ENCODE peak calls at places on chromosomes 16 and 17, in seven cellular contexts. A, D, U, J, Y, G and N are unnamed samples.
A peak's percentile ranks its signal among the peaks of the same experiment; 100 is the strongest.

GRCh38 chr16:75309899-75310430 is 58.5 kb upstream of the BCAR1 start:
- DNase-seq in A (no peak), G (no peak), U (no peak), D (no peak), Y (no peak), J (no peak), N (no peak)

GRCh38 chr16:4989391-4990006 is 31.4 kb downstream of the SEC14L5 start:
- DNase-seq in G (no peak), U (no peak), D (no peak), Y (no peak), J (no peak), A (no peak), N (peak; percentile 8)

GRCh38 chr16:75471723-75472634 is 7.5 kb upstream of the TMEM170A start:
- DNase-seq in Y (peak; percentile 60), D (no peak), J (peak; percentile 88), A (no peak), G (peak; percentile 59), U (peak; percentile 32), N (peak; percentile 64)

GRCh38 chr17:55348749-55349354 is 72.8 kb downstream of the MMD start:
- DNase-seq in J (peak; percentile 40), A (no peak), G (peak; percentile 63), D (no peak), Y (peak; percentile 49), U (peak; percentile 40), N (peak; percentile 38)

GRCh38 chr16:88742896-88743605 is 36.7 kb downstream of the CTU2 start:
- DNase-seq in J (no peak), D (no peak), Y (no peak), A (no peak), G (no peak), U (no peak), N (no peak)

GRCh38 chr17:78324391-78325075 is 35.3 kb downstream of the SOCS3 start:
- DNase-seq in Y (peak; percentile 61), U (peak; percentile 83), G (no peak), D (no peak), A (peak; percentile 90), J (no peak), N (peak; percentile 77)

GRCh38 chr16:11208916-11209665 is 46.9 kb downstream of the SOCS1 start:
- DNase-seq in Y (no peak), U (no peak), D (no peak), G (no peak), A (no peak), J (no peak), N (no peak)

GRCh38 chr17:6570731-6571465 is 14.5 kb upstream of the PITPNM3 start:
- DNase-seq in A (no peak), Y (no peak), D (peak; percentile 46), G (peak; percentile 10), U (no peak), J (no peak), N (no peak)

GRCh38 chr17:82978765-82979349 is 100.6 kb upstream of the METRNL start:
- DNase-seq in G (no peak), Y (no peak), J (no peak), U (no peak), A (no peak), D (no peak), N (no peak)

GRCh38 chr17:51251010-51251409 is 8.8 kb downstream of the MBTD1 start:
- DNase-seq in D (no peak), U (no peak), G (no peak), A (no peak), J (no peak), Y (no peak), N (no peak)

GRCh38 chr16:58426095-58426494 is 33.8 kb downstream of the GINS3 start:
- DNase-seq in G (no peak), D (no peak), U (no peak), J (no peak), A (no peak), Y (peak; percentile 49), N (no peak)

GRCh38 chr16:66927012-66927436 is 1.7 kb upstream of the RRAD start:
- DNase-seq in J (peak; percentile 52), G (no peak), U (no peak), Y (peak; percentile 87), D (no peak), A (no peak), N (no peak)

GRCh38 chr16:49315602-49316001 is 34.0 kb upstream of the CBLN1 start:
- DNase-seq in G (no peak), U (no peak), D (no peak), Y (no peak), A (no peak), J (no peak), N (no peak)

GRCh38 chr17:36825113-36825955 is 111.9 kb upstream of the LHX1 start:
- DNase-seq in G (no peak), U (no peak), A (no peak), Y (no peak), D (no peak), J (no peak), N (no peak)

GRCh38 chr17:46842835-46843234 is 8.5 kb upstream of the WNT9B start:
- DNase-seq in J (no peak), Y (no peak), G (no peak), U (no peak), A (no peak), D (no peak), N (no peak)

GRCh38 chr16:20735504-20735903 is 6.1 kb downstream of the THUMPD1 start:
- DNase-seq in A (no peak), U (no peak), D (no peak), Y (no peak), G (no peak), J (no peak), N (no peak)

DNA sequence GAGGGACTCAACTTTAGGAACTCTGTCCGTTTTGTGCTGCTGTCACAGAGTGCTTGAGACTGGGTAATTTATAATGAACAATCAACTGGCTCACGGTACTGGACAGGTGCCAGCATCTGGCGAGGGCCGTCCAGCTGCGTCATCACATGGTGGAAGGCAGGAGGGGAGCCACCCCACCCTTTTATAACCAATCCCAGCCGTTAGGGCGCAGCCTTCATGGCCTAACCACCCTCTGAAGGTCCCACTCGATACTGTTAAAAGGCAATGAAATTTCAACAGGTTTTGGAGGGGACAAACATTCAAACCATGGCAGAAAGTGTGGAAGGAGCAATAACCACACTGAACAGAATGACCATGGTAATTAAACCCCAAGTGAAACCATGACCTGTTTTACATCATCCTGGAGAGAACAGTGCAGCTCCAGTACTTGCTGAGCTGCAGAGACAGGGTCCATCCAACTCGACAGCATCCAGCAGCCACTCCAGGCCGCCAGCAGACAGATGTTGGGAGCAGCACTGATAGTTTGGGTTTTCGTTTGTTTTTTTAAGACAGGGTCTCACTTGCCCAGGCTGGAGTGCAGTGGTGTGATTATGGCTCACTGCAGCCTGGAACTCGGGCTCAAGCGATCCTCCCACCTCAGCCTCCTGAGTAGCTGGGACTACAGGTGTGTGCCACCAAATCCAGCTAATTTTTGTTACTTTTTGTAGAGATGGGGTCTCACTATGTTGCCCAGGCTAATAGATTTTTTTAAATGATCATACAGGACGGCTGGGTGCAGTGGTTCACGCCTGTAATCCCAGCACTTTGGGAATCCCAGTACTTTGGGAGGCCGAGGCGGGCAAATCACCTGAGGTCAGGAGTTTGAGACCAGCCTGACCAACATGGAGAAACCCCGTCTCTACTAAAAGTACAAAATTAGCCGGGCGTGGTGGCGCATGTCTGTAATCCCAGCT is 11.0 kb downstream of the CHMP6 start:
- DNase-seq in A (no peak), Y (peak; percentile 57), D (no peak), U (peak; percentile 62), J (no peak), G (peak; percentile 72), N (peak; percentile 52)
- TF ChIP-seq POLR2A in A (no peak), Y (no peak), D (no peak), U (no peak), J (no peak), G (no peak), N (no peak)

GRCh38 chr17:29614345-29615047 is 8.2 kb downstream of the CORO6 start:
- DNase-seq in A (no peak), Y (no peak), G (no peak), D (no peak), J (no peak), U (no peak), N (peak; percentile 51)

GRCh38 chr17:29613856-29614255 is 8.9 kb downstream of the CORO6 start:
- DNase-seq in Y (no peak), U (no peak), J (no peak), G (no peak), D (no peak), A (no peak), N (peak; percentile 49)

GRCh38 chr17:29615492-29616299 is 7.0 kb downstream of the CORO6 start:
- DNase-seq in D (peak; percentile 75), A (peak; percentile 94), U (peak; percentile 75), J (peak; percentile 74), G (peak; percentile 92), Y (peak; percentile 93), N (peak; percentile 87)

GRCh38 chr17:29616300-29617048 is 6.2 kb downstream of the CORO6 start:
- DNase-seq in G (no peak), J (no peak), U (no peak), D (no peak), Y (no peak), A (no peak), N (peak; percentile 46)

DNA sequence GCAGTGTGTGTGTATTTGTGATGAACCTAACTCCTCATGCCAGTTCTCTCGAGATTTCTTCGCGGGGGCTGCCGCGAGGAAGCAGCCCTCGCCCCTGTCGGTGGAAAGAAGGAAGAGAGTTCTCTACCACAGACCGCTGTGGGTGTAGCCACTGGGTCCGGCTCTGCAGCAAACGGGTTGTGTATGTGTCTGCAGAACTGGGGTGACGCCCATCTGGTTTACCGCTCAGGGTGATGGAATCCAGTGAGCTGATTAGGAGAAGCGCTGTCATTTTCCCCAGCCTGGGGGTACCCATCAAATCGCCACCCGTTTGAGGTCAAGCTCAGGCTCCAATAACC is 7.7 kb downstream of the CORO6 start:
- DNase-seq in Y (peak; percentile 54), U (no peak), J (no peak), D (no peak), G (no peak), A (no peak), N (no peak)
- H3K27ac ChIP-seq in Y (no peak overlapping the region), U (no peak overlapping the region), J (no peak overlapping the region), D (no peak overlapping the region), G (peak overlapping the region; percentile 46), A (peak overlapping the region; percentile 28), N (no peak overlapping the region)

GRCh38 chr16:79994413-79994812 is 393.9 kb upstream of the MAF start:
- DNase-seq in U (no peak), G (no peak), Y (no peak), J (no peak), D (no peak), A (no peak), N (no peak)

GRCh38 chr16:79988089-79988488 is 387.6 kb upstream of the MAF start:
- DNase-seq in J (no peak), G (no peak), U (no peak), Y (no peak), D (no peak), A (no peak), N (no peak)

GRCh38 chr16:79991918-79992317 is 391.4 kb upstream of the MAF start:
- DNase-seq in U (no peak), D (no peak), Y (no peak), A (no peak), G (no peak), J (no peak), N (no peak)

GRCh38 chr16:79993810-79994209 is 393.3 kb upstream of the MAF start:
- DNase-seq in D (no peak), G (no peak), A (no peak), Y (no peak), J (no peak), U (no peak), N (no peak)

GRCh38 chr16:79988721-79989220 is 388.2 kb upstream of the MAF start:
- DNase-seq in G (no peak), D (no peak), Y (no peak), J (no peak), U (no peak), A (no peak), N (no peak)
- TF ChIP-seq POLR2A in G (no peak), D (no peak), Y (no peak), J (no peak), U (no peak), A (no peak), N (no peak)

GRCh38 chr16:64391009-64391663 is 730.7 kb downstream of the CDH11 start:
- DNase-seq in Y (no peak), G (no peak), U (no peak), D (no peak), J (no peak), A (no peak), N (no peak)
- H3K27ac ChIP-seq in Y (no peak overlapping the region), G (peak overlapping the region; percentile 67), U (peak overlapping the region; percentile 13), D (peak overlapping the region; percentile 28), J (peak overlapping the region; percentile 66), A (peak overlapping the region; percentile 37), N (no peak overlapping the region)